ENCODE peak calls at places on chromosomes 16 and 17, in eight cellular contexts. R is pancreas; B is NCI-H1105 treated with DMSO at 0.1 percent for 48 hours; U is small intestine; O is effector CD8-positive, alpha-beta T cell; N is AG10803; Z is IMR-90; S is activated CD4-positive, alpha-beta T cell treated with anti-CD3 and anti-CD28 coated beads, Interleukin-2, amount 50 U/mL, for 24 hours. P is an unnamed sample.

GRCh38 chr17:78736526-78737079 is 45.5 kb downstream of the CYTH1 start:
- DNase-seq in N (no peak), Z (no peak), S (peak), U (peak), O (peak), B (peak), R (peak), P (no peak)

GRCh38 chr16:65660390-65660789 is 538.5 kb upstream of the CDH11 start:
- DNase-seq in N (peak), Z (peak), B (no peak), O (no peak), R (no peak), S (no peak), U (no peak), P (no peak)

GRCh38 chr16:23803591-23804123 is 32.1 kb upstream of the PRKCB start:
- DNase-seq in R (no peak), S (peak), U (peak), B (peak), O (peak), Z (peak), N (peak), P (peak)

GRCh38 chr17:47287068-47287467 is 33.4 kb downstream of the ITGB3 start:
- DNase-seq in U (no peak), S (no peak), O (no peak), N (no peak), Z (no peak), R (no peak), B (no peak), P (no peak)

GRCh38 chr16:19238386-19238785 is 47.1 kb upstream of the CLEC19A start:
- DNase-seq in N (no peak), O (no peak), U (no peak), B (peak), R (no peak), S (no peak), Z (no peak), P (no peak)

GRCh38 chr16:46911038-46911437 is 26.9 kb downstream of the GPT2 start:
- DNase-seq in Z (no peak), S (no peak), N (no peak), B (no peak), O (no peak), U (no peak), R (no peak), P (no peak)

GRCh38 chr16:73025506-73026131 is 22.3 kb downstream of the ZFHX3 start:
- DNase-seq in N (peak), R (no peak), O (no peak), Z (no peak), B (no peak), S (no peak), U (no peak), P (no peak)

GRCh38 chr17:29115906-29116651 is 64.1 kb downstream of the MYO18A start:
- DNase-seq in O (no peak), B (peak), R (no peak), S (peak), Z (peak), U (no peak), N (peak), P (peak)

GRCh38 chr16:57150682-57151330 is 35.0 kb downstream of the PSME3IP1 start:
- DNase-seq in O (no peak), B (no peak), Z (peak), U (no peak), N (no peak), S (no peak), R (no peak), P (no peak)

GRCh38 chr17:38735161-38735997 is 5.2 kb downstream of the CISD3 start:
- DNase-seq in O (peak), Z (no peak), S (peak), R (peak), B (peak), N (no peak), U (no peak), P (peak)

GRCh38 chr16:58499092-58499511 is 841 bp upstream of the NDRG4 start:
- DNase-seq in B (no peak), R (no peak), S (no peak), U (no peak), Z (no peak), N (no peak), O (no peak), P (no peak)

GRCh38 chr17:58229881-58230280 is 8.5 kb upstream of the LPO start:
- DNase-seq in U (no peak), O (no peak), S (no peak), N (no peak), Z (no peak), R (no peak), B (no peak), P (no peak)

GRCh38 chr17:29595107-29595942 is 2.4 kb downstream of the ANKRD13B start:
- DNase-seq in O (no peak), Z (peak), S (no peak), R (peak), U (no peak), N (no peak), B (no peak), P (no peak)

GRCh38 chr17:53390575-53390974 is 432.2 kb upstream of the KIF2B start:
- DNase-seq in B (no peak), S (no peak), N (no peak), O (no peak), U (no peak), Z (no peak), R (no peak), P (no peak)

GRCh38 chr16:70706948-70707465 is 21.2 kb upstream of the MTSS2 start:
- DNase-seq in Z (peak), R (no peak), N (peak), U (no peak), B (no peak), O (no peak), S (no peak), P (no peak)

GRCh38 chr16:47244206-47244605 is 100.5 kb upstream of the NETO2 start:
- DNase-seq in U (no peak), S (no peak), B (no peak), R (no peak), N (no peak), O (no peak), Z (no peak), P (no peak)

GRCh38 chr17:49515196-49515770 is 20.2 kb downstream of the NGFR start:
- DNase-seq in S (no peak), U (peak), R (peak), O (no peak), B (no peak), N (peak), Z (peak), P (peak)

P was measured in SK-MEL-5.